ENCODE peak calls at places on chromosomes 6 and 20, in eight cellular contexts. One of them, this sample, is unnamed.

GRCh38 chr20:51837876-51838420 is 35.6 kb upstream of the SALL4 start:
- DNase-seq in sigmoid colon: no peak
- DNase-seq in HCT116: no peak
- DNase-seq in spleen: no peak
- DNase-seq in HepG2: no peak
- DNase-seq in stomach: no peak
- DNase-seq in endothelial cell of umbilical vein: no peak
- DNase-seq in transverse colon: no peak
- DNase-seq in this sample: no peak

GRCh38 chr20:2402271-2402980 is 21.7 kb downstream of the TGM6 start:
- DNase-seq in sigmoid colon: peak
- DNase-seq in HCT116: peak
- DNase-seq in spleen: no peak
- DNase-seq in HepG2: peak
- DNase-seq in stomach: no peak
- DNase-seq in endothelial cell of umbilical vein: peak
- DNase-seq in transverse colon: no peak
- DNase-seq in this sample: no peak

GRCh38 chr20:38109025-38109541 is 56.0 kb downstream of the TGM2 start:
- DNase-seq in sigmoid colon: peak
- DNase-seq in HCT116: no peak
- DNase-seq in spleen: no peak
- DNase-seq in HepG2: no peak
- DNase-seq in stomach: no peak
- DNase-seq in endothelial cell of umbilical vein: no peak
- DNase-seq in transverse colon: peak
- DNase-seq in this sample: no peak

GRCh38 chr6:35601331-35602132 is 87.2 kb downstream of the FKBP5 start:
- DNase-seq in sigmoid colon: peak
- DNase-seq in HCT116: peak
- DNase-seq in spleen: peak
- DNase-seq in HepG2: peak
- DNase-seq in stomach: peak
- DNase-seq in endothelial cell of umbilical vein: peak
- DNase-seq in transverse colon: peak
- DNase-seq in this sample: no peak

GRCh38 chr6:160730911-160731310 is 28.9 kb downstream of the PLG start:
- DNase-seq in sigmoid colon: no peak
- DNase-seq in HCT116: no peak
- DNase-seq in spleen: no peak
- DNase-seq in HepG2: peak
- DNase-seq in stomach: no peak
- DNase-seq in endothelial cell of umbilical vein: no peak
- DNase-seq in transverse colon: no peak
- DNase-seq in this sample: no peak

GRCh38 chr20:59571591-59572314 is 32.6 kb upstream of the PHACTR3 start:
- DNase-seq in sigmoid colon: peak
- DNase-seq in HCT116: peak
- DNase-seq in spleen: peak
- DNase-seq in HepG2: peak
- DNase-seq in stomach: peak
- DNase-seq in endothelial cell of umbilical vein: peak
- DNase-seq in transverse colon: peak
- DNase-seq in this sample: peak

GRCh38 chr6:160882741-160883340 is 108.7 kb upstream of the MAP3K4 start:
- DNase-seq in sigmoid colon: no peak
- DNase-seq in HCT116: no peak
- DNase-seq in spleen: no peak
- DNase-seq in HepG2: no peak
- DNase-seq in stomach: no peak
- DNase-seq in endothelial cell of umbilical vein: no peak
- DNase-seq in transverse colon: no peak
- DNase-seq in this sample: no peak

GRCh38 chr6:75115501-75115900 is 90.4 kb downstream of the COL12A1 start:
- DNase-seq in sigmoid colon: no peak
- DNase-seq in HCT116: no peak
- DNase-seq in spleen: no peak
- DNase-seq in HepG2: no peak
- DNase-seq in stomach: no peak
- DNase-seq in endothelial cell of umbilical vein: no peak
- DNase-seq in transverse colon: no peak
- DNase-seq in this sample: no peak

GRCh38 chr6:37135835-37136694 is 33.9 kb upstream of the PIM1 start:
- DNase-seq in sigmoid colon: no peak
- DNase-seq in HCT116: no peak
- DNase-seq in spleen: no peak
- DNase-seq in HepG2: peak
- DNase-seq in stomach: no peak
- DNase-seq in endothelial cell of umbilical vein: peak
- DNase-seq in transverse colon: no peak
- DNase-seq in this sample: no peak

GRCh38 chr6:8526619-8527018 is 91.3 kb upstream of the SLC35B3 start:
- DNase-seq in sigmoid colon: no peak
- DNase-seq in HCT116: no peak
- DNase-seq in spleen: no peak
- DNase-seq in HepG2: no peak
- DNase-seq in stomach: no peak
- DNase-seq in endothelial cell of umbilical vein: no peak
- DNase-seq in transverse colon: no peak
- DNase-seq in this sample: no peak

GRCh38 chr6:73675466-73676098 is 20.4 kb upstream of the CD109 start:
- DNase-seq in sigmoid colon: peak
- DNase-seq in HCT116: peak
- DNase-seq in spleen: peak
- DNase-seq in HepG2: peak
- DNase-seq in stomach: peak
- DNase-seq in endothelial cell of umbilical vein: peak
- DNase-seq in transverse colon: peak
- DNase-seq in this sample: no peak

GRCh38 chr6:139568956-139569538 is 194.6 kb upstream of the CITED2 start:
- DNase-seq in sigmoid colon: no peak
- DNase-seq in HCT116: no peak
- DNase-seq in spleen: no peak
- DNase-seq in HepG2: no peak
- DNase-seq in stomach: no peak
- DNase-seq in endothelial cell of umbilical vein: peak
- DNase-seq in transverse colon: no peak
- DNase-seq in this sample: peak

GRCh38 chr6:28648035-28648877 is 122.6 kb downstream of the GPX5 start:
- DNase-seq in sigmoid colon: no peak
- DNase-seq in HCT116: peak
- DNase-seq in spleen: no peak
- DNase-seq in HepG2: peak
- DNase-seq in stomach: no peak
- DNase-seq in endothelial cell of umbilical vein: peak
- DNase-seq in transverse colon: no peak
- DNase-seq in this sample: no peak

GRCh38 chr6:122806290-122806689 is 17.2 kb downstream of the SMPDL3A start:
- DNase-seq in sigmoid colon: no peak
- DNase-seq in HCT116: no peak
- DNase-seq in spleen: no peak
- DNase-seq in HepG2: no peak
- DNase-seq in stomach: no peak
- DNase-seq in endothelial cell of umbilical vein: no peak
- DNase-seq in transverse colon: no peak
- DNase-seq in this sample: no peak

GRCh38 chr20:50415516-50416268 is 94.5 kb upstream of the PTPN1 start:
- DNase-seq in sigmoid colon: peak
- DNase-seq in HCT116: peak
- DNase-seq in spleen: peak
- DNase-seq in HepG2: peak
- DNase-seq in stomach: peak
- DNase-seq in endothelial cell of umbilical vein: peak
- DNase-seq in transverse colon: peak
- DNase-seq in this sample: peak

DNA sequence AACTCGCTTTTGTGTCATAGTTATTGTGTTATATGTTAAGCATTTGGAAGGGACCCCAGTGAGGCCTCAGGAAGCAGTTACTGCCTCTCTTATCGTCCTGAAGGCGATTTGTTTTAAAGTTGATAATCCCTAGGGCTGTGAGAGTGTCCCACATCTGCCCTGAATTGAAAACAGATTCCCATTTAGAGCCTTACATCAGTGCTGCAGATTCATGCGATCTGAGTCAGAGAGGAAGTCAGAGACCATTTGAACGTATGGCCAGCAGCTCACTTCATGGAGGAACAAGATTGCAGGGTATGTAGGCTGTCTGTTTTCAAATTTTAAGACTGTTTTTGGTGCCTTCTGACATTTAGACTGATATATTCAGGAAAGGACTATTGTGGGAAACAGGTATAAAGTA is 70.6 kb upstream of the SASH1 start:
- DNase-seq in sigmoid colon: no peak
- DNase-seq in HCT116: no peak
- DNase-seq in spleen: no peak
- DNase-seq in HepG2: no peak
- DNase-seq in stomach: no peak
- DNase-seq in endothelial cell of umbilical vein: peak
- DNase-seq in transverse colon: no peak
- DNase-seq in this sample: no peak
- H3K4me3 ChIP-seq in sigmoid colon: no peak
- H3K4me3 ChIP-seq in HCT116: no peak
- H3K4me3 ChIP-seq in spleen: no peak
- H3K4me3 ChIP-seq in HepG2: no peak
- H3K4me3 ChIP-seq in stomach: no peak
- H3K4me3 ChIP-seq in endothelial cell of umbilical vein: no peak
- H3K4me3 ChIP-seq in transverse colon: no peak
- H3K4me3 ChIP-seq in this sample: no peak

DNA sequence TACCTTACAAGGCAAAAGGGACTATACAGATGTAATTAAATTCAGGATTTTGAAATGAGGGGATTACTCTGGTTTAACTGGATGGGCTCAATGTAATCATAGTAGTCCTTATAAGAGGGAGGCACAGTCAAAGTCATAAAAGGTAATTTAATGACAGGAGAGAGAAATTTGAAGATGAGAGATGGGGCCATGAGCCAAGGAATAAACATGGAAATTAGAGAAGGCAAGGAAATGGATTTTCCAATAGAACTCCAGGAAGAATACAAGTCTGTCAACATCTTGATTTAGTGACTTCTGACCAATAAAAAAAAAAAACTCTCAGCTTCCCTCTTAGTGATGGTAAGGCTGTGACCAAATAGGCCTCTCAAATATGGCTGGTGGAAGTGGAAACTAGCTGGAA is 101.9 kb upstream of the BEND3 start:
- DNase-seq in sigmoid colon: no peak
- DNase-seq in HCT116: no peak
- DNase-seq in spleen: no peak
- DNase-seq in HepG2: no peak
- DNase-seq in stomach: no peak
- DNase-seq in endothelial cell of umbilical vein: no peak
- DNase-seq in transverse colon: no peak
- DNase-seq in this sample: no peak
- TF ChIP-seq POLR2AphosphoS5 in sigmoid colon: no peak
- TF ChIP-seq POLR2AphosphoS5 in HCT116: no peak
- TF ChIP-seq POLR2AphosphoS5 in spleen: no peak
- TF ChIP-seq POLR2AphosphoS5 in HepG2: no peak
- TF ChIP-seq POLR2AphosphoS5 in stomach: no peak
- TF ChIP-seq POLR2AphosphoS5 in endothelial cell of umbilical vein: no peak
- TF ChIP-seq POLR2AphosphoS5 in transverse colon: no peak
- TF ChIP-seq POLR2AphosphoS5 in this sample: no peak

DNA sequence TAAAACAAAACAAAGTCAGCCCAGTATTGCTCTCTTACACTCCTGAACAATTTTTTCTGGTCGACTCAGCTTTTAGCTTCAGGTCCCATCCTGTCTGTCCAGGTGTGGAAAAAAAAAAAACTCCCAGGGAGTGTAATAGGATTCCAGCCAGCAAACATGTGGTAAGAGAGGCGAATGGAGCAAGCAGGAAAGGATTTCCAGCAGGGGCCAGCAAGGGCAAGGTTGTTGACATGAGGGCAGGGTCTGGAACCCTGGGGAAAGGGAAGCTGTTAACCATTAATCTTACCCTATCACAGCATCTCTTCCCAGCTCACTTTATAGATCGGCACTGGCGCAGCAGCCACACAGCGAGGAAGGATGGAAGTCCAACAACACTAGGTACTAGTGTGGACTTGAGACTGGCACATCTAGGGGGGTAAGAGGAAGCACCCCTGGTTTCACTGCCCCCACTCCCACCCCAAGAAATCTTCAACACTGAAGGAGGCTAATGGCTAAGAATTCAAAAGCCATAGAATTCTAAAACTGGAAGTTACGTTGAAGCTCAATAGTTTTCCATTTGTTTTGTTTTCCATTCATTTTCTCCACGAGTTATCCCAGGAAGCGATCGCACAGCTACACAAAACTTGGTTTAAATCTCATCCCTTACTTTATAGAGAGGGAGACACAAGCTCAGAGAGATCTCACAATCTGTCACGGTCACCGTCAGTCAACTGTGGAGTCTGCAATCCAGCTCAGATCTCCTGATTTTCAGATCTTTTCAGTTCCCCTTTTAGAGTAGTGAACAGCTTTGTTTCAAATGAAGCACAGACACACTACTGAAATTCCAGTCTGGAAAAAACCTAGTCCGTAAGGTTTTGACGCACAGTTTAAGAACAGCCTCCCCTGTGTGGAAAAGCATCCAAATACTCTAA is 53.4 kb downstream of the SLC22A23 start:
- DNase-seq in sigmoid colon: peak
- DNase-seq in HCT116: no peak
- DNase-seq in spleen: no peak
- DNase-seq in HepG2: peak
- DNase-seq in stomach: peak
- DNase-seq in endothelial cell of umbilical vein: peak
- DNase-seq in transverse colon: peak
- DNase-seq in this sample: peak
- TF ChIP-seq POLR2A in sigmoid colon: no peak
- TF ChIP-seq POLR2A in HCT116: no peak
- TF ChIP-seq POLR2A in spleen: no peak
- TF ChIP-seq POLR2A in HepG2: peak
- TF ChIP-seq POLR2A in stomach: no peak
- TF ChIP-seq POLR2A in endothelial cell of umbilical vein: no peak
- TF ChIP-seq POLR2A in transverse colon: peak
- TF ChIP-seq POLR2A in this sample: no peak

GRCh38 chr20:57260959-57261357 is 5.5 kb downstream of the BMP7 start:
- DNase-seq in sigmoid colon: no peak
- DNase-seq in HCT116: no peak
- DNase-seq in spleen: no peak
- DNase-seq in HepG2: no peak
- DNase-seq in stomach: no peak
- DNase-seq in endothelial cell of umbilical vein: no peak
- DNase-seq in transverse colon: no peak
- DNase-seq in this sample: no peak

GRCh38 chr20:57260065-57260958 is 6.1 kb downstream of the BMP7 start:
- DNase-seq in sigmoid colon: no peak
- DNase-seq in HCT116: no peak
- DNase-seq in spleen: no peak
- DNase-seq in HepG2: no peak
- DNase-seq in stomach: no peak
- DNase-seq in endothelial cell of umbilical vein: no peak
- DNase-seq in transverse colon: no peak
- DNase-seq in this sample: no peak

GRCh38 chr20:57262244-57263126 is 4.0 kb downstream of the BMP7 start:
- DNase-seq in sigmoid colon: no peak
- DNase-seq in HCT116: no peak
- DNase-seq in spleen: no peak
- DNase-seq in HepG2: no peak
- DNase-seq in stomach: no peak
- DNase-seq in endothelial cell of umbilical vein: no peak
- DNase-seq in transverse colon: no peak
- DNase-seq in this sample: no peak

GRCh38 chr20:57263127-57263609 is 3.3 kb downstream of the BMP7 start:
- DNase-seq in sigmoid colon: no peak
- DNase-seq in HCT116: no peak
- DNase-seq in spleen: no peak
- DNase-seq in HepG2: no peak
- DNase-seq in stomach: no peak
- DNase-seq in endothelial cell of umbilical vein: no peak
- DNase-seq in transverse colon: no peak
- DNase-seq in this sample: no peak

GRCh38 chr20:57261488-57262243 is 4.8 kb downstream of the BMP7 start:
- DNase-seq in sigmoid colon: no peak
- DNase-seq in HCT116: no peak
- DNase-seq in spleen: no peak
- DNase-seq in HepG2: no peak
- DNase-seq in stomach: no peak
- DNase-seq in endothelial cell of umbilical vein: no peak
- DNase-seq in transverse colon: no peak
- DNase-seq in this sample: no peak
- H3K4me3 ChIP-seq in sigmoid colon: no peak
- H3K4me3 ChIP-seq in HCT116: no peak
- H3K4me3 ChIP-seq in spleen: no peak
- H3K4me3 ChIP-seq in HepG2: no peak
- H3K4me3 ChIP-seq in stomach: no peak
- H3K4me3 ChIP-seq in endothelial cell of umbilical vein: no peak
- H3K4me3 ChIP-seq in transverse colon: no peak
- H3K4me3 ChIP-seq in this sample: no peak

This sample was measured in upper lobe of left lung.